ENCODE peak calls at places on chromosomes 5 and 9, in ten cellular contexts. J is activated T-cell treated with anti-CD3 and anti-CD28 coated beads for 1 hour; G is prostate gland; Y is adipocyte; O is astrocyte of the spinal cord; D is right lobe of liver; K is GM23248; C is stimulated activated CD4-positive, alpha-beta T cell treated with anti-CD3 and anti-CD28 coated beads, TNF-alpha, amount 100 ng/mL, for 24 hours; H is RWPE1; T is NCI-H2081. R is an unnamed sample.

GRCh38 chr5:43773032-43773830 is 170.3 kb downstream of the NNT start:
- DNase-seq in J (no peak), G (no peak), Y (peak; percentile 83), O (peak; percentile 77), D (no peak), K (peak; percentile 75), C (no peak), H (peak; percentile 58), T (no peak), R (peak; percentile 23)

GRCh38 chr9:73761905-73762304 is 610.2 kb downstream of the ANXA1 start:
- DNase-seq in J (no peak), G (no peak), Y (no peak), O (no peak), D (no peak), K (no peak), C (no peak), H (no peak), T (no peak), R (no peak)

GRCh38 chr5:171749365-171749764 is 36.3 kb upstream of the SMIM23 start:
- DNase-seq in J (no peak), G (no peak), Y (no peak), O (no peak), D (no peak), K (no peak), C (no peak), H (no peak), T (no peak), R (no peak)

GRCh38 chr5:122845253-122846050 is at the start of gene SNX24:
- DNase-seq in J (peak; percentile 55), G (peak; percentile 71), Y (peak; percentile 86), O (peak; percentile 70), D (peak; percentile 89), K (peak; percentile 88), C (peak; percentile 29), H (peak; percentile 81), T (peak; percentile 44), R (peak; percentile 62)

GRCh38 chr5:135501965-135502364 is 33.8 kb downstream of the NEUROG1 start:
- DNase-seq in J (no peak), G (no peak), Y (no peak), O (no peak), D (no peak), K (no peak), C (no peak), H (no peak), T (peak; percentile 9), R (no peak)

GRCh38 chr5:92665506-92665905 is 915.5 kb downstream of the NR2F1-AS1 start:
- DNase-seq in J (no peak), G (no peak), Y (no peak), O (no peak), D (no peak), K (no peak), C (no peak), H (no peak), T (no peak), R (no peak)

GRCh38 chr5:107554776-107555424 is 115.8 kb downstream of the EFNA5 start:
- DNase-seq in J (no peak), G (no peak), Y (no peak), O (no peak), D (no peak), K (no peak), C (no peak), H (no peak), T (no peak), R (no peak)

GRCh38 chr5:140111043-140111858 is 2.7 kb upstream of the PURA start:
- DNase-seq in J (no peak), G (no peak), Y (no peak), O (no peak), D (no peak), K (peak; percentile 17), C (no peak), H (no peak), T (no peak), R (no peak)

GRCh38 chr5:134561871-134562296 is 36.4 kb downstream of the JADE2 start:
- DNase-seq in J (no peak), G (no peak), Y (peak; percentile 52), O (peak; percentile 73), D (peak; percentile 80), K (peak; percentile 50), C (no peak), H (no peak), T (no peak), R (peak; percentile 98)